ENCODE peak calls at places on chromosomes 16 and 17, in seven cellular contexts. Z, S, I, F, V, H and G are unnamed samples.

GRCh38 chr17:81002409-81003361 is 11.0 kb downstream of the CHMP6 start:
- DNase-seq in Z (no peak), S (no peak), I (peak), F (peak), V (no peak), H (no peak), G (no peak)

GRCh38 chr17:18040287-18040858 is 1.2 kb downstream of the GID4 start:
- DNase-seq in Z (no peak), S (no peak), I (no peak), F (no peak), V (no peak), H (no peak), G (no peak)

GRCh38 chr17:57255182-57255775 is 1.0 kb upstream of the MSI2 start:
- DNase-seq in Z (no peak), S (no peak), I (no peak), F (peak), V (no peak), H (no peak), G (no peak)

GRCh38 chr17:41777157-41777578 is 9.3 kb downstream of the JUP start:
- DNase-seq in Z (no peak), S (no peak), I (no peak), F (no peak), V (no peak), H (no peak), G (no peak)

GRCh38 chr17:75288784-75289121 is 480 bp downstream of the SLC25A19 start:
- DNase-seq in Z (no peak), S (peak), I (no peak), F (no peak), V (peak), H (no peak), G (no peak)

GRCh38 chr16:5073279-5073629 is 1.6 kb downstream of the ALG1 start:
- DNase-seq in Z (no peak), S (no peak), I (no peak), F (no peak), V (no peak), H (no peak), G (no peak)

GRCh38 chr16:53518550-53519416 is 15.8 kb upstream of the AKTIP start:
- DNase-seq in Z (no peak), S (no peak), I (no peak), F (peak), V (peak), H (peak), G (peak)

GRCh38 chr17:83082435-83082834 is 3.0 kb downstream of the METRNL start:
- DNase-seq in Z (no peak), S (no peak), I (no peak), F (no peak), V (no peak), H (no peak), G (no peak)

GRCh38 chr16:3135120-3135715 is 389 bp downstream of the ZNF213 start:
- DNase-seq in Z (no peak), S (no peak), I (no peak), F (no peak), V (no peak), H (peak), G (no peak)

GRCh38 chr16:30076276-30076791 is 540 bp downstream of the PPP4C start:
- DNase-seq in Z (no peak), S (no peak), I (peak), F (no peak), V (no peak), H (no peak), G (no peak)

GRCh38 chr16:56956076-56956475 is 5.7 kb upstream of the CETP start:
- DNase-seq in Z (no peak), S (no peak), I (no peak), F (no peak), V (no peak), H (no peak), G (no peak)

GRCh38 chr16:51134269-51134812 is 16.7 kb downstream of the SALL1 start:
- DNase-seq in Z (no peak), S (no peak), I (no peak), F (no peak), V (no peak), H (no peak), G (no peak)